ENCODE peak calls at places on chromosomes 5 and 9, in seven cellular contexts. Y is neural crest cell, E is AG08395, L is HL-60, W is NCI-H524, Z is fibroblast of lung, F is mucosa of gallbladder. S is an unnamed sample.

GRCh38 chr9:109244179-109245132 is 76.4 kb downstream of the EPB41L4B start:
- DNase-seq in F (peak), E (peak), Z (peak), Y (peak), L (peak), W (peak), S (peak)

GRCh38 chr5:5303242-5303641 is 119.2 kb upstream of the ICE1 start:
- DNase-seq in F (no peak), Z (no peak), E (no peak), Y (no peak), L (no peak), W (no peak), S (no peak)

GRCh38 chr9:131677051-131677444 is 62.8 kb downstream of the RAPGEF1 start:
- DNase-seq in E (no peak), W (no peak), F (no peak), Z (no peak), L (no peak), Y (no peak), S (no peak)

GRCh38 chr5:161600156-161600555 is 53.6 kb upstream of the GABRB2 start:
- DNase-seq in W (no peak), Y (no peak), L (no peak), F (no peak), E (no peak), Z (no peak), S (no peak)

GRCh38 chr5:124729687-124730359 is 16.6 kb downstream of the ZNF608 start:
- DNase-seq in E (peak), F (no peak), W (no peak), Y (no peak), Z (no peak), L (no peak), S (no peak)

GRCh38 chr9:105484226-105484625 is 36.4 kb downstream of the FSD1L start:
- DNase-seq in F (no peak), Y (no peak), Z (no peak), L (no peak), E (no peak), W (no peak), S (no peak)

GRCh38 chr9:133184971-133185370 is 21.3 kb upstream of the GBGT1 start:
- DNase-seq in W (peak), F (peak), Y (peak), E (peak), Z (peak), L (peak), S (peak)

GRCh38 chr5:160297004-160297403 is 15.4 kb downstream of the CCNJL start:
- DNase-seq in F (no peak), Z (no peak), Y (no peak), E (no peak), L (no peak), W (no peak), S (peak)

GRCh38 chr9:99873531-99873930 is 32.9 kb upstream of the STX17 start:
- DNase-seq in Y (no peak), W (no peak), Z (peak), E (peak), F (no peak), L (no peak), S (no peak)

GRCh38 chr5:78985407-78986223 is 505 bp upstream of the ARSB start:
- DNase-seq in E (no peak), Z (peak), W (no peak), F (peak), Y (peak), L (peak), S (peak)

GRCh38 chr9:17019398-17019797 is 115.4 kb upstream of the CNTLN start:
- DNase-seq in W (no peak), Z (no peak), F (no peak), E (no peak), Y (no peak), L (no peak), S (no peak)

GRCh38 chr9:28758346-28758745 is 1185.1 kb upstream of the C9orf72 start:
- DNase-seq in W (no peak), Y (no peak), F (no peak), Z (no peak), E (no peak), L (no peak), S (no peak)

GRCh38 chr5:86329318-86329717 is 288.4 kb upstream of the COX7C start:
- DNase-seq in W (no peak), F (no peak), L (no peak), E (no peak), Z (no peak), Y (no peak), S (no peak)

GRCh38 chr9:138053996-138054752 is 176.6 kb downstream of the CACNA1B start:
- DNase-seq in W (no peak), Y (no peak), L (peak), Z (no peak), F (no peak), E (no peak), S (peak)

GRCh38 chr5:178115835-178116405 is 2.6 kb downstream of the N4BP3 start:
- DNase-seq in E (no peak), F (no peak), Y (no peak), L (no peak), Z (no peak), W (no peak), S (no peak)

GRCh38 chr5:77972545-77973252 is 196.6 kb upstream of the TBCA start:
- DNase-seq in Z (no peak), F (no peak), W (peak), E (peak), L (no peak), Y (no peak), S (peak)

GRCh38 chr5:154236-154635 is 37.1 kb upstream of the LRRC14B start:
- DNase-seq in Z (no peak), W (no peak), L (no peak), F (no peak), E (no peak), Y (no peak), S (no peak)

GRCh38 chr9:136370037-136370436 is 3.4 kb downstream of the CARD9 start:
- DNase-seq in W (no peak), L (no peak), Y (no peak), Z (no peak), F (no peak), E (no peak), S (no peak)

GRCh38 chr5:142785211-142785610 is 15.0 kb downstream of the ARHGAP26 start:
- DNase-seq in Z (no peak), L (no peak), Y (no peak), E (no peak), W (no peak), F (no peak), S (no peak)

GRCh38 chr9:1125741-1126140 is 75.6 kb downstream of the DMRT2 start:
- DNase-seq in Z (no peak), W (no peak), F (no peak), L (no peak), Y (no peak), E (no peak), S (no peak)

GRCh38 chr9:78932849-78933627 is 636.1 kb downstream of the PSAT1 start:
- DNase-seq in L (no peak), F (no peak), Y (no peak), E (peak), Z (peak), W (no peak), S (no peak)

GRCh38 chr9:111386386-111386785 is 56.4 kb upstream of the OR2K2 start:
- DNase-seq in W (no peak), Z (no peak), E (no peak), Y (no peak), F (no peak), L (no peak), S (no peak)

GRCh38 chr9:129944501-129945116 is 98.4 kb downstream of the FNBP1 start:
- DNase-seq in L (peak), F (no peak), W (no peak), Z (no peak), E (no peak), Y (no peak), S (no peak)

GRCh38 chr9:99049641-99050040 is 55.3 kb upstream of the TGFBR1 start:
- DNase-seq in F (no peak), Y (no peak), W (no peak), L (no peak), E (no peak), Z (no peak), S (no peak)

GRCh38 chr5:141650851-141651727 is at the start of gene FCHSD1:
- DNase-seq in W (peak), Y (peak), E (peak), Z (peak), F (peak), L (peak), S (peak)

GRCh38 chr5:133552925-133553525 is 59.3 kb downstream of the FSTL4 start:
- DNase-seq in W (peak), Y (peak), E (peak), F (peak), L (peak), Z (peak), S (peak)

GRCh38 chr5:142674438-142675210 is 11.3 kb downstream of the FGF1 start:
- DNase-seq in Y (no peak), Z (peak), F (no peak), W (no peak), E (peak), L (no peak), S (no peak)

GRCh38 chr5:43007246-43007910 is 32.7 kb downstream of the ANXA2R start:
- DNase-seq in Z (peak), L (peak), Y (peak), E (peak), F (peak), W (peak), S (peak)

GRCh38 chr9:124248066-124248465 is 9.7 kb upstream of the NEK6 start:
- DNase-seq in Z (no peak), W (no peak), Y (no peak), F (no peak), L (no peak), E (no peak), S (no peak)

GRCh38 chr9:3074247-3074646 is 230.4 kb upstream of the PUM3 start:
- DNase-seq in Z (no peak), Y (no peak), F (no peak), W (no peak), L (peak), E (no peak), S (no peak)

GRCh38 chr5:181159286-181160143 is 12.1 kb downstream of the OR2V2 start:
- DNase-seq in L (peak), Y (peak), Z (peak), W (peak), E (peak), F (peak), S (peak)

GRCh38 chr9:99430301-99430700 is 208.2 kb downstream of the SEC61B start:
- DNase-seq in Z (peak), W (no peak), L (peak), F (no peak), Y (no peak), E (peak), S (no peak)

GRCh38 chr5:91311697-91312501 is 71.2 kb downstream of the ARRDC3 start:
- DNase-seq in Y (no peak), Z (peak), L (peak), F (peak), W (no peak), E (peak), S (no peak)

GRCh38 chr9:88748566-88749238 is 213.7 kb downstream of the NXNL2 start:
- DNase-seq in W (no peak), E (peak), Z (peak), Y (no peak), L (no peak), F (no peak), S (no peak)